ENCODE peak calls at places on chromosomes 2 and 18, in four cellular contexts. One of them, this sample, is unnamed. For H3K27me3, the result is how much of the 10 kb centered on the place peaks cover.

GRCh38 chr2:67463810-67464209 is 66.7 kb downstream of the ETAA1 start:
- DNase-seq in heart right ventricle: no peak
- DNase-seq in lower lobe of right lung: no peak
- DNase-seq in upper lobe of left lung: no peak
- DNase-seq in this sample: no peak

GRCh38 chr2:64873472-64873924 is 115.7 kb upstream of the SLC1A4 start:
- DNase-seq in heart right ventricle: peak
- DNase-seq in lower lobe of right lung: peak
- DNase-seq in upper lobe of left lung: peak
- DNase-seq in this sample: no peak

GRCh38 chr2:145033438-145033837 is 513.5 kb upstream of the ZEB2 start:
- DNase-seq in heart right ventricle: no peak
- DNase-seq in lower lobe of right lung: no peak
- DNase-seq in upper lobe of left lung: no peak
- DNase-seq in this sample: no peak

GRCh38 chr2:173719471-173719870 is 245.7 kb downstream of the SP3 start:
- DNase-seq in heart right ventricle: no peak
- DNase-seq in lower lobe of right lung: no peak
- DNase-seq in upper lobe of left lung: no peak
- DNase-seq in this sample: no peak

GRCh38 chr18:3294435-3295080 is 32.6 kb downstream of the MYL12B start:
- DNase-seq in heart right ventricle: no peak
- DNase-seq in lower lobe of right lung: no peak
- DNase-seq in upper lobe of left lung: no peak
- DNase-seq in this sample: no peak

GRCh38 chr2:215171151-215171550 is 32.7 kb upstream of the ABCA12 start:
- DNase-seq in heart right ventricle: no peak
- DNase-seq in lower lobe of right lung: no peak
- DNase-seq in upper lobe of left lung: no peak
- DNase-seq in this sample: no peak

GRCh38 chr2:46776687-46777327 is 138.8 kb downstream of the MCFD2 start:
- DNase-seq in heart right ventricle: peak
- DNase-seq in lower lobe of right lung: peak
- DNase-seq in upper lobe of left lung: peak
- DNase-seq in this sample: no peak

GRCh38 chr18:54260376-54261072 is 8.8 kb upstream of the POLI start:
- DNase-seq in heart right ventricle: no peak
- DNase-seq in lower lobe of right lung: peak
- DNase-seq in upper lobe of left lung: peak
- DNase-seq in this sample: no peak

GRCh38 chr2:16278421-16279200 is 338.3 kb downstream of the MYCN start:
- DNase-seq in heart right ventricle: no peak
- DNase-seq in lower lobe of right lung: no peak
- DNase-seq in upper lobe of left lung: no peak
- DNase-seq in this sample: no peak

GRCh38 chr2:205776139-205776538 is 93.8 kb downstream of the NRP2 start:
- DNase-seq in heart right ventricle: peak
- DNase-seq in lower lobe of right lung: peak
- DNase-seq in upper lobe of left lung: peak
- DNase-seq in this sample: no peak

GRCh38 chr2:3301001-3301400 is 76.6 kb downstream of the EIPR1 start:
- DNase-seq in heart right ventricle: no peak
- DNase-seq in lower lobe of right lung: peak
- DNase-seq in upper lobe of left lung: no peak
- DNase-seq in this sample: no peak

GRCh38 chr2:50143822-50144575 is 887.9 kb downstream of the NRXN1 start:
- DNase-seq in heart right ventricle: peak
- DNase-seq in lower lobe of right lung: no peak
- DNase-seq in upper lobe of left lung: no peak
- DNase-seq in this sample: no peak

GRCh38 chr2:28956890-28957289 is 24.2 kb upstream of the TOGARAM2 start:
- DNase-seq in heart right ventricle: no peak
- DNase-seq in lower lobe of right lung: no peak
- DNase-seq in upper lobe of left lung: no peak
- DNase-seq in this sample: no peak

GRCh38 chr2:177211602-177212105 is 940 bp upstream of the HNRNPA3 start:
- DNase-seq in heart right ventricle: no peak
- DNase-seq in lower lobe of right lung: no peak
- DNase-seq in upper lobe of left lung: no peak
- DNase-seq in this sample: no peak

GRCh38 chr2:30938196-30938595 is 130.9 kb upstream of the CAPN13 start:
- DNase-seq in heart right ventricle: no peak
- DNase-seq in lower lobe of right lung: no peak
- DNase-seq in upper lobe of left lung: no peak
- DNase-seq in this sample: no peak
- H3K27me3 ChIP-seq in heart right ventricle: under half
- H3K27me3 ChIP-seq in lower lobe of right lung: under half
- H3K27me3 ChIP-seq in upper lobe of left lung: under half
- H3K27me3 ChIP-seq in this sample: under half

DNA sequence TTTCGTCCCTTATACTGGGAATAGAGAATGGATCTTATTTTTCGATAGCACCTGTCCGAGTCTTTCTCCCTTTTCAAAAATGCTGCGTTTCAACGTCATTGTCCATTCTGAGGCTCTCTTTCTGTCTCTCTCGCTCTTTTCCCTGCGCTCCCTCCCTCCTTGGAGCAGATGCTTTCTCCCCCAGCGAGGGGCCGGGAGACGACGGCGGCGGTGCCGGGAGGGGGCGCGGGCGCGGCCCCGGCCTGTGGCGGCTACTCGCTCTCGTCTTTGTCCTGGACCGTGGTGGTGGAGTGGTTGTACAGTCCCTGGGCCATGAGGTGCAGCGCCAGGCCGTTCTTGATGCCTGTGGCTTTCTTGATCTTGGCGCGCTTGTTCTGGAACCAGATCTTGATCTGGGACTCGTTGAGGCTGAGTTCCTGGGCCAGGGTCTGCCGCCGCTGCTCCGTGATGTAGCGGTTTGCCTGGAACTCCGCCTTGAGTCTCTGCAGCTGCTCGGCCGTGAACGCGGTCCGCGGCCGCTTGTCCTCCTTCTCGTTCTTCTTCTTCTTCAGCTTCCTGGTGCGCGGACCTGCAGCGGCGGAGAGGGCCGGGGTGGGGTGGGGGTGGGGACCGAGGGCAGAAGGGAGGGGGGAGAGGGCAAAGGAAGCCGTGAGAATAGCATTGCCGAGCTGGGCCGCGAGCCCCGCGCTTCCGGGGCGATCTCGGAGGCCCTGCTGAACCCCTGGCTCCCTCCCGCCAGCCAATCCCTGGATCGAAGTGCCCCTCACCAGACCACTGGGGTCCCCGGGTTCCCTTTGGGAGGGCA is 4.6 kb downstream of the EN1 start:
- DNase-seq in heart right ventricle: no peak
- DNase-seq in lower lobe of right lung: no peak
- DNase-seq in upper lobe of left lung: peak
- DNase-seq in this sample: no peak
- H3K27me3 ChIP-seq in heart right ventricle: half or more
- H3K27me3 ChIP-seq in lower lobe of right lung: half or more
- H3K27me3 ChIP-seq in upper lobe of left lung: under half
- H3K27me3 ChIP-seq in this sample: under half

GRCh38 chr2:138205281-138205680 is 241.0 kb downstream of the HNMT start:
- DNase-seq in heart right ventricle: no peak
- DNase-seq in lower lobe of right lung: no peak
- DNase-seq in upper lobe of left lung: no peak
- DNase-seq in this sample: no peak

GRCh38 chr2:138202762-138203161 is 238.5 kb downstream of the HNMT start:
- DNase-seq in heart right ventricle: no peak
- DNase-seq in lower lobe of right lung: no peak
- DNase-seq in upper lobe of left lung: no peak
- DNase-seq in this sample: no peak

DNA sequence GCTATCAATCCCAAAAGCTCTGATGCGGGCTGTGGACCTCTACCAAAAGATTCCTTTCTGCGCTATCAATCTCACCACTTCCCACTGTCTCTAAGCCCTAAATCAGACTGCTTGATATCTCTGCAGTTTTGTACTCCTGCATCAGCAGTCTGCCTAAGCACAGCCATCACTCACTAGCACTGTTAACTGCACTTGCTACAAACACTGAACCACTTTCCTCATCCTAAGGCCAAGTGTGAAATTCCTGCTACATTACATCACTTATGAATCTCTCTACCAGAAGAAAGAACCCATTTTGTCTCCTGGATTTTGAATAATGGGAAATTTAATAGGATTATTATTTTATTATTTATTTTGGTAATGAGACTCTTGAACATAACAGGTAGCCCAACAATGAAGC is 237.1 kb downstream of the HNMT start:
- DNase-seq in heart right ventricle: no peak
- DNase-seq in lower lobe of right lung: no peak
- DNase-seq in upper lobe of left lung: no peak
- DNase-seq in this sample: no peak
- H3K27me3 ChIP-seq in heart right ventricle: under half
- H3K27me3 ChIP-seq in lower lobe of right lung: under half
- H3K27me3 ChIP-seq in upper lobe of left lung: under half
- H3K27me3 ChIP-seq in this sample: under half

DNA sequence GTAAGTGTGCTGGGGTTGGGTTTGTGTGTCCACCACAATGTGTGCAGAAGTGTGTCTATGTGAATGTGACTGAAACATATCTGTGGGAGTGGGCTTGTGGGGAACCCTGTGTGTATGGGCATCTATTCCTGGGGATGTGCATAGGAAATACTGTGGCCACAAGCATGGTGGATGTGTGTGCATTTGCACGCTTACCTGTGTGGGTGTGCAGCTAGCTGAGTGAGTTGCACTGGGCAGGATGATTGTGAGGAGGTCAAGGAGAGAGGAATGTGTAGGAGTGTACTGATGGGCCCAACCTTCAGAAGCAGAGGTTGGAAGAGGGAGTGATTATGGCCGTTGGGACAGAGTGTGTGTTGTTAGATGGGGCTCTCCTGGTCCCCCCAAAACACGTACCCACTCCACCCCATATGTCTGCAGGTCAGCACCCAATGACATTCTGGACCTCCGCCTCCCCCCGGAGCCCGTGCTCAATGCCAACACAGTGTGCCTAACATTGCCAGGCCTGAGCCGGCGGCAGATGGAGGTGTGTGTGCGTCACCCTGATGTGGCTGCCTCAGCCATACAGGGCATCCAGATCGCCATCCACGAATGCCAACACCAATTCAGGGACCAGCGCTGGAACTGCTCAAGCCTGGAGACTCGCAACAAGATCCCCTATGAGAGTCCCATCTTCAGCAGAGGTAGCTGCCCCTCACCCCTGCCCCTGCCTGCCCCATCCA is 1.3 kb downstream of the WNT10A start:
- DNase-seq in heart right ventricle: no peak
- DNase-seq in lower lobe of right lung: no peak
- DNase-seq in upper lobe of left lung: no peak
- DNase-seq in this sample: no peak
- H3K27me3 ChIP-seq in heart right ventricle: half or more
- H3K27me3 ChIP-seq in lower lobe of right lung: half or more
- H3K27me3 ChIP-seq in upper lobe of left lung: under half
- H3K27me3 ChIP-seq in this sample: under half

GRCh38 chr2:20668470-20668869 is 1.5 kb downstream of the GDF7 start:
- DNase-seq in heart right ventricle: no peak
- DNase-seq in lower lobe of right lung: no peak
- DNase-seq in upper lobe of left lung: no peak
- DNase-seq in this sample: no peak
- H3K27me3 ChIP-seq in heart right ventricle: half or more
- H3K27me3 ChIP-seq in lower lobe of right lung: half or more
- H3K27me3 ChIP-seq in upper lobe of left lung: under half
- H3K27me3 ChIP-seq in this sample: under half

DNA sequence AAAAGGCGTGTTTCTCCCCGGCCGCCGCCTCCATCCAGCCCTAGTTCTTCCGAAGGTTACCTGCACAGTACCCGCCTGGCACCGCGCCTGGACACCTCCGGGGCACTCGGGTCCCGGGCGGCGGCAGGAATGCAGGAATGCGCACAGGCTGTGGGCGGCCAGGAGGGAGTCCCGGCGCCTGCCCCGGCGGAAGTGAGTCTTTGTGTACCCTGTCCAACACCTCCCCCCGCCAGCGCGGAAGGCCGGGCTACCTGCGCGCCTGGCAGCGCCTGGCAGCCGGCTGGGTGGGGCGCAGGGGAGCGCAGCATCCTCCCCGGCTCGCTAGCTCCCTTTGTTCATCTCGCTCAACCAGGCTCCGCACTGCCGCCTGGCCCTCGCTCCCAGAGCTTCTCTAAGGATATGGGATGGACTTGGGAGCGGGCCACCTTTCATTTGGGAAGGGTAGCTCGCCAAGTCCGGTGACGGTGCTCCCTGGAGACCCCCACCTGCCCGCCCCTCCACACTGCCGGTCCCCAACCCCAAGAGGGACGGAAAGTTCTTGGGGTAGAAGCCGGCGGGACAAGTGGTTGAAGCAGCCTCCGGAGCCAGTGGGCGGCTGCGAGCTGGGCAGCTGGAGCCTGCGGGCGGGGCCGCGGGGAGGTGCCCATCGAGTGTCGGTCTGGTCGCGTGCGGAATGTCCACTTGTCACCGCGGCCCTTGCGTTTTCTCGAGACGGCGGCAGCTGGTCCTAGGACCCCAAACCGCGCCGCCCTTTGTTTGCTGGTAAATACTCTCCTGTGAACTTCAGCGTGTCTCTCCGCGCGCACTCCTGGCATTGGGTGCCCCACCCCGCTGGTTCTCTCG is 1.2 kb upstream of the ST6GAL2 start:
- DNase-seq in heart right ventricle: no peak
- DNase-seq in lower lobe of right lung: peak
- DNase-seq in upper lobe of left lung: no peak
- DNase-seq in this sample: no peak
- H3K27me3 ChIP-seq in heart right ventricle: half or more
- H3K27me3 ChIP-seq in lower lobe of right lung: under half
- H3K27me3 ChIP-seq in upper lobe of left lung: under half
- H3K27me3 ChIP-seq in this sample: under half

GRCh38 chr18:52826994-52827393 is 487.0 kb downstream of the DCC start:
- DNase-seq in heart right ventricle: no peak
- DNase-seq in lower lobe of right lung: no peak
- DNase-seq in upper lobe of left lung: no peak
- DNase-seq in this sample: no peak
- H3K27me3 ChIP-seq in heart right ventricle: under half
- H3K27me3 ChIP-seq in lower lobe of right lung: under half
- H3K27me3 ChIP-seq in upper lobe of left lung: under half
- H3K27me3 ChIP-seq in this sample: under half

GRCh38 chr2:70443078-70443465 is 110.6 kb downstream of the TGFA start:
- DNase-seq in heart right ventricle: no peak
- DNase-seq in lower lobe of right lung: no peak
- DNase-seq in upper lobe of left lung: no peak
- DNase-seq in this sample: peak
- H3K27me3 ChIP-seq in heart right ventricle: under half
- H3K27me3 ChIP-seq in lower lobe of right lung: under half
- H3K27me3 ChIP-seq in upper lobe of left lung: under half
- H3K27me3 ChIP-seq in this sample: under half

GRCh38 chr18:79393626-79394401 is 1.9 kb upstream of the NFATC1 start:
- DNase-seq in heart right ventricle: peak
- DNase-seq in lower lobe of right lung: peak
- DNase-seq in upper lobe of left lung: peak
- DNase-seq in this sample: no peak
- H3K27me3 ChIP-seq in heart right ventricle: half or more
- H3K27me3 ChIP-seq in lower lobe of right lung: under half
- H3K27me3 ChIP-seq in upper lobe of left lung: under half
- H3K27me3 ChIP-seq in this sample: under half

This sample was measured in vagina.